ENCODE peak calls at places on chromosomes 5 and 9, in ten cellular contexts. T is epithelial cell of proximal tubule, D is AG04450, S is HFF-Myc, V is left ventricle myocardium inferior, W is left lung, Z is foreskin fibroblast, X is tibial nerve, M is uterus, I is right lobe of liver. N is an unnamed sample.

GRCh38 chr9:135075234-135076142 is 12.0 kb upstream of the OLFM1 start:
- DNase-seq in X (peak), I (peak), M (peak), W (peak), S (no peak), Z (peak), D (no peak), T (no peak), V (peak), N (peak)

GRCh38 chr9:69034071-69034470 is 1.5 kb upstream of the FXN start:
- DNase-seq in M (no peak), T (no peak), D (no peak), X (no peak), I (no peak), W (no peak), V (no peak), Z (no peak), S (no peak), N (no peak)

GRCh38 chr9:82273121-82273520 is 284.5 kb downstream of the SPATA31D1 start:
- DNase-seq in W (no peak), V (no peak), T (no peak), D (no peak), S (peak), I (no peak), X (no peak), M (no peak), Z (peak), N (no peak)

GRCh38 chr9:128340691-128341434 is 536 bp downstream of the SLC27A4 start:
- DNase-seq in Z (no peak), I (peak), T (no peak), M (no peak), V (no peak), W (no peak), X (no peak), D (no peak), S (no peak), N (no peak)

GRCh38 chr5:37197340-37198050 is 51.7 kb downstream of the CPLANE1 start:
- DNase-seq in X (no peak), W (no peak), D (no peak), S (no peak), T (no peak), M (no peak), I (no peak), V (no peak), Z (peak), N (no peak)

GRCh38 chr5:6714221-6715041 is 1.2 kb downstream of the TENT4A start:
- DNase-seq in M (no peak), S (no peak), W (peak), D (no peak), I (peak), X (no peak), V (peak), T (no peak), Z (peak), N (peak)

GRCh38 chr9:114902773-114903589 is 27.4 kb downstream of the TNFSF8 start:
- DNase-seq in X (no peak), S (no peak), I (no peak), Z (no peak), V (no peak), T (no peak), D (no peak), M (no peak), W (no peak), N (no peak)

GRCh38 chr5:35345222-35345621 is 114.9 kb upstream of the PRLR start:
- DNase-seq in M (no peak), X (no peak), Z (no peak), I (no peak), D (no peak), W (no peak), S (no peak), T (no peak), V (no peak), N (no peak)

GRCh38 chr9:127204771-127205470 is 59.7 kb upstream of the GARNL3 start:
- DNase-seq in W (no peak), M (no peak), V (peak), I (no peak), Z (peak), T (no peak), X (no peak), D (no peak), S (no peak), N (no peak)
- TF ChIP-seq CTCF in W (no peak), M (no peak), V (peak), I (peak), Z (peak), T (no peak), X (peak), D (peak), S (peak), N (no peak)

GRCh38 chr5:173188280-173188679 is 43.9 kb downstream of the BNIP1 start:
- DNase-seq in V (no peak), M (no peak), D (no peak), I (no peak), W (no peak), S (no peak), Z (no peak), T (no peak), X (no peak), N (no peak)

GRCh38 chr5:173191561-173191960 is 43.4 kb downstream of the NKX2-5 start:
- DNase-seq in X (no peak), I (no peak), T (no peak), V (no peak), M (no peak), S (no peak), D (no peak), Z (no peak), W (no peak), N (no peak)

GRCh38 chr5:173191015-173191414 is 44.0 kb downstream of the NKX2-5 start:
- DNase-seq in T (no peak), V (no peak), I (no peak), S (no peak), M (no peak), Z (no peak), X (no peak), D (no peak), W (no peak), N (no peak)

GRCh38 chr5:173187054-173187743 is 42.9 kb downstream of the BNIP1 start:
- DNase-seq in X (no peak), V (no peak), D (no peak), Z (no peak), S (no peak), W (no peak), T (no peak), I (no peak), M (no peak), N (no peak)
- TF ChIP-seq CTCF in X (no peak), V (no peak), D (no peak), Z (no peak), S (peak), W (no peak), T (no peak), I (peak), M (no peak), N (no peak)

DNA sequence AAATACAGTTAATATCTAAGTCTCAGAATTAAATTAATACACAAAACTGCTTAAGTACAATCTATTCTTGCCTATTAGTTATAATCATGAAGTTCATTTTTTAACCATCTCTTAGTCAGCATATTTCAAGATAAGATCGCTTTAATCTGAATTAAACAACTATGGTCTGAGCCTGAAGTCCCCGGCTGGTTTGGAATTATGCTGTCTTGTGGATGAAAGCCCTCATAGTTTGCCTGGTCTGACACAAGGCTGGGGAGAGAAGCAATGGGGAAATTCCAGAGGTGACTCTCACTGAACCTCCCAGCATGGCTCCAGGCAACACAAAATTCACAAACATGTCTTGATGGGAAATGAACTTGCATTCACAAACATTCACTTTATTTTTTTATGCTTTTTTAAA is 28.0 kb upstream of the GRAMD2B start:
- DNase-seq in I (no peak), D (no peak), X (no peak), S (no peak), M (no peak), W (no peak), Z (peak), V (no peak), T (no peak), N (no peak)
- TF ChIP-seq CTCF in I (no peak), D (no peak), X (no peak), S (no peak), M (no peak), W (no peak), Z (no peak), V (no peak), T (no peak), N (no peak)

DNA sequence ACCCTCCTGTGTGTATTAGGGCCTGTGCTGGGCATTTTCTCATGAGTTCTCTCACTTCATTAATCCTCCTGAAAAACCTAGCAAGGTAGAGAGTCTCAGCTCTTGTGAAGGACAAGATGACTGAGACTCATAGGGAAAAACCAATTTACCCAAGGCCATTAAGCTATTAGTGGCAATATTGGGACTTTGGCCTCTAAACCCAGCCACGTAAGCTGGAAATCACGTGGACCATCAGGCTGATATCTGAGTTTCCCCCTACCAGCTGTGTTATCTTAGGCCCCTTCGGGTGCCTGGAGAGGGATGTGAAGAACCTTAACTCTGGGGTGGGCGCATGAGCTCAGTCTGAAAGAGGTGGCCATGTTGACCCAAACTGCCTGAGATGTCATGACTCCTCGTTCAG is 80.6 kb downstream of the ANKH start:
- DNase-seq in S (no peak), W (no peak), D (no peak), T (no peak), X (no peak), V (no peak), I (no peak), M (no peak), Z (no peak), N (no peak)
- TF ChIP-seq CTCF in S (no peak), W (no peak), D (no peak), T (no peak), X (no peak), V (no peak), I (no peak), M (no peak), Z (no peak), N (no peak)

GRCh38 chr9:546797-547223 is 294.7 kb upstream of the DMRT1 start:
- DNase-seq in W (no peak), M (peak), Z (peak), T (no peak), D (no peak), S (no peak), I (no peak), X (no peak), V (no peak), N (no peak)
- TF ChIP-seq CTCF in W (peak), M (peak), Z (peak), T (peak), D (peak), S (peak), I (peak), X (peak), V (peak), N (no peak)

GRCh38 chr9:10260501-10260900 is 352.3 kb downstream of the PTPRD start:
- DNase-seq in X (no peak), D (no peak), I (no peak), S (no peak), Z (no peak), W (no peak), T (no peak), V (no peak), M (no peak), N (no peak)
- TF ChIP-seq CTCF in X (no peak), D (no peak), I (no peak), S (no peak), Z (no peak), W (no peak), T (no peak), V (no peak), M (no peak), N (no peak)

GRCh38 chr5:72486371-72486770 is 20.8 kb downstream of the ZNF366 start:
- DNase-seq in T (no peak), W (no peak), X (no peak), V (no peak), M (no peak), S (peak), I (no peak), Z (peak), D (no peak), N (no peak)
- TF ChIP-seq CTCF in T (no peak), W (no peak), X (no peak), V (no peak), M (no peak), S (no peak), I (no peak), Z (no peak), D (no peak), N (no peak)

GRCh38 chr5:96384353-96384752 is 48.7 kb downstream of the PCSK1 start:
- DNase-seq in W (no peak), M (no peak), X (no peak), Z (peak), D (no peak), T (peak), S (peak), I (no peak), V (peak), N (no peak)

GRCh38 chr5:96377597-96377996 is 55.5 kb downstream of the PCSK1 start:
- DNase-seq in S (no peak), M (no peak), D (no peak), I (no peak), Z (no peak), X (no peak), T (no peak), V (no peak), W (no peak), N (no peak)

GRCh38 chr5:96379862-96380261 is 53.2 kb downstream of the PCSK1 start:
- DNase-seq in I (no peak), V (no peak), X (no peak), M (no peak), W (no peak), T (no peak), D (no peak), Z (no peak), S (no peak), N (no peak)

GRCh38 chr5:96377167-96377566 is 55.9 kb downstream of the PCSK1 start:
- DNase-seq in W (no peak), I (no peak), V (no peak), T (no peak), D (no peak), M (no peak), X (no peak), S (no peak), Z (no peak), N (no peak)

DNA sequence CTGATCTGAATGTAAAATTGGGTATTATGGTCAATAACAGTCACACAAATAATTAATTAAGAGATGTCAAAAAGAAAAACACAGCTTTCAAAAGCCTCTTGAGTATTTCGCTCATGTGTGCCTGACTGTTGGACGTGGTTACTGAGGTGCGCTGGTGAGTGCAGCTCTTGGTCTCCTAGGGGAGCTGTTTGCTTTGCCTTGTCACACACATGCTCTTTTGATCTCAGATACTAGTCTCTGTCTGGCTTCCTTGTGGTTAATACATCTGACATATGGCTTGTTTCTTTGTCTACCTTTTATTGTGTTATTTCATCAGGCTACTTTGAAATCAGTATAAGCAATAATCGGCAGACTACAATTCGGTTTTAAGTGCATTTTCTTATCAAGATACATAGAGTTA is 51.5 kb downstream of the PCSK1 start:
- DNase-seq in S (no peak), W (no peak), D (no peak), M (no peak), Z (peak), T (no peak), V (no peak), X (no peak), I (no peak), N (no peak)
- TF ChIP-seq CTCF in S (no peak), W (no peak), D (no peak), M (no peak), Z (no peak), T (peak), V (peak), X (no peak), I (no peak), N (no peak)

GRCh38 chr5:154642499-154643245 is 112.5 kb upstream of the LARP1 start:
- DNase-seq in X (no peak), V (no peak), I (no peak), D (no peak), M (no peak), Z (peak), S (peak), T (no peak), W (no peak), N (no peak)
- TF ChIP-seq CTCF in X (no peak), V (peak), I (peak), D (peak), M (no peak), Z (peak), S (peak), T (peak), W (peak), N (no peak)

GRCh38 chr5:77867194-77867691 is 91.1 kb upstream of the TBCA start:
- DNase-seq in I (no peak), Z (peak), T (no peak), M (no peak), D (no peak), W (no peak), S (no peak), X (no peak), V (no peak), N (no peak)

GRCh38 chr5:77864997-77865396 is 88.9 kb upstream of the TBCA start:
- DNase-seq in S (no peak), W (peak), I (no peak), X (no peak), T (no peak), V (no peak), Z (no peak), D (no peak), M (no peak), N (no peak)

GRCh38 chr5:77863181-77863580 is 87.0 kb upstream of the TBCA start:
- DNase-seq in X (no peak), T (no peak), Z (peak), W (no peak), D (no peak), V (no peak), S (no peak), I (no peak), M (no peak), N (no peak)

GRCh38 chr5:77867914-77868313 is 91.8 kb upstream of the TBCA start:
- DNase-seq in T (no peak), X (no peak), S (no peak), D (no peak), W (no peak), M (no peak), Z (no peak), I (no peak), V (no peak), N (no peak)

GRCh38 chr5:77866198-77866597 is 90.1 kb upstream of the TBCA start:
- DNase-seq in T (no peak), X (no peak), V (no peak), S (no peak), M (no peak), I (no peak), D (no peak), W (no peak), Z (no peak), N (no peak)
- TF ChIP-seq CTCF in T (no peak), X (no peak), V (no peak), S (no peak), M (no peak), I (no peak), D (no peak), W (no peak), Z (no peak), N (no peak)